ENCODE peak calls at places on chromosomes 11 and 22, in six cellular contexts. H, S, M, O, Q and P are unnamed samples.
A peak's percentile ranks its signal among the peaks of the same experiment; 100 is the strongest.

GRCh38 chr11:78109011-78109685 is 29.5 kb upstream of the NDUFC2 start:
- DNase-seq in S (no peak), O (no peak), H (no peak), M (no peak), Q (no peak), P (no peak)

GRCh38 chr11:44309483-44310197 is at the start of gene ALX4:
- DNase-seq in Q (no peak), S (peak; percentile 64), H (no peak), O (no peak), M (no peak), P (no peak)

GRCh38 chr11:47004595-47005033 is 68.1 kb downstream of the CSTPP1 start:
- DNase-seq in M (no peak), S (peak; percentile 81), Q (no peak), O (no peak), H (peak; percentile 96), P (no peak)

GRCh38 chr22:44266811-44267760 is 45.7 kb downstream of the SHISAL1 start:
- DNase-seq in H (no peak), Q (no peak), O (no peak), M (no peak), S (no peak), P (no peak)

GRCh38 chr11:61510178-61510979 is 1.8 kb downstream of the LRRC10B start:
- DNase-seq in M (no peak), H (no peak), Q (no peak), O (no peak), S (no peak), P (no peak)

GRCh38 chr22:36386351-36386899 is 1.3 kb downstream of the MYH9 start:
- DNase-seq in S (no peak), Q (peak; percentile 63), H (no peak), M (no peak), O (no peak), P (peak; percentile 60)

GRCh38 chr11:120209750-120210650 is 832 bp upstream of the OAF start:
- DNase-seq in H (no peak), S (no peak), Q (no peak), M (no peak), O (no peak), P (no peak)

GRCh38 chr22:46010951-46011626 is 34.1 kb upstream of the WNT7B start:
- DNase-seq in O (no peak), S (no peak), Q (no peak), M (no peak), H (peak; percentile 74), P (no peak)

GRCh38 chr11:126646701-126647209 is 291.3 kb downstream of the ST3GAL4 start:
- DNase-seq in M (no peak), O (no peak), S (no peak), H (no peak), Q (no peak), P (no peak)

GRCh38 chr11:103525069-103525468 is 415.8 kb downstream of the DYNC2H1 start:
- DNase-seq in H (no peak), O (no peak), S (no peak), Q (no peak), M (no peak), P (no peak)

GRCh38 chr11:83881428-83881827 is 595.3 kb upstream of the CCDC90B start:
- DNase-seq in Q (no peak), H (no peak), S (no peak), M (no peak), O (no peak), P (no peak)

GRCh38 chr11:537622-538430 is 499 bp downstream of the LRRC56 start:
- DNase-seq in Q (no peak), O (no peak), S (no peak), H (no peak), M (no peak), P (no peak)
- TF ChIP-seq POLR2A in Q (no peak), O (no peak), S (no peak), H (no peak), M (no peak), P (no peak)

GRCh38 chr11:67998150-67999045 is 5.5 kb downstream of the UNC93B1 start:
- DNase-seq in O (no peak), H (no peak), Q (no peak), M (no peak), S (no peak), P (no peak)
- TF ChIP-seq TAF1 in O (no peak), H (no peak), Q (no peak), M (no peak), S (no peak), P (no peak)

DNA sequence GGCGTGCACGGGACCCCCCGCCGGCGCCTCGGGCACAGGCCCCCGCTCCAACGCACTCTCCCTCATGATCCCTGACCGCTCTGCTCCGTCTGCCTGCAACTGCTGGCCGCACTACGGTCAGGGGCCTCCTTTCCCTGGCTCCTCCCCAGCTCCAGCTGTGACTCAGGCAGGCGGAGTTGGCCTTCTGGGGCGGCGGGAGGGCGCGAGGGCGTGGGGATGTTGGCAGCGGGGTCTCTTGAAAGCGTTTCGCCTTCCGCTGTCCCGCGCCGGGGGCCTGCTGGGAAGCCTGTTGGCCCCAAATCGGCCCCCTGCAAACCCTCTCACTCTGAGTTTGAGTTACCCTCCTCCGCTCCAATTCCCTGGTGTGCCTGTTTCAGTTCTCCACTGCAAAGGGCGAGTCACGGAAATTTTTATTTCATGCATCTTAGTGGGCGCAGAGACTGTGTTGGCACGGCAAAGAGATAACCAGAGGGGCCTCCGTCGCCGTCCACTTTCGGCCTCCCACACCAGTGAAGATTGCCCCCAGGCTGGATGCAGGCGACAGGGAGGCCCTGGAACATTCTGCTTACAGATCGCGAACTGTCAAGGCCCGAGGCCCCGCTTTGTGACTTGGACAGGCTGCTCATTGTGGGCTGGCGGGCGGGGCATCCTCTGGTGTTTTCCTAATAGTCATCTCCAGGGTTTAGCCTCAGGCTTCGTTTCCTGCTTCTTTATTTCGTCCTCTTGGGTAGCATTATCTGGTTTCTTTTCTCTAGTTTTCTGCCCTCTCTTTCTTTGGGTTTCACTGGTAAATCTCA is at the start of gene CAVIN3:
- DNase-seq in S (no peak), H (no peak), O (peak; percentile 13), Q (peak; percentile 43), M (no peak), P (peak; percentile 33)
- TF ChIP-seq POLR2A in S (no peak), H (no peak), O (no peak), Q (peak; percentile 40), M (peak; percentile 88), P (peak; percentile 23)

DNA sequence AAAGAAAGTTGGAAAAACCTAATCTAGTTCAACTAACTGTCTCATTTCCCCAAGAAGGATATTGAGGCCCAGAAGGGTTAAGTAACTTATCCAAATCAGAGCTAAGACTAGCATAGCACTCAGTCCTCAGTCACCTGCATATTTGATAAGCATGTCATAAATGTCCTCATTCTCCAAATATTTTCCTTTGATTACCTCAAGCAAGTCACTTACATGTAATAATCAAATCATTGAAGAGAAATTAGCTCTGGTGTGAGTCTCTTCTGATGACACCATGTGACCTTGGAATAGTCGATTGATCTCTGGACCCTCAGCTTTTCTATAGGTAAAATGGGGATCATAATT is 48.8 kb upstream of the PICALM start:
- DNase-seq in M (no peak), H (no peak), S (no peak), O (no peak), Q (no peak), P (no peak)
- TF ChIP-seq TAF1 in M (no peak), H (no peak), S (no peak), O (no peak), Q (no peak), P (no peak)

DNA sequence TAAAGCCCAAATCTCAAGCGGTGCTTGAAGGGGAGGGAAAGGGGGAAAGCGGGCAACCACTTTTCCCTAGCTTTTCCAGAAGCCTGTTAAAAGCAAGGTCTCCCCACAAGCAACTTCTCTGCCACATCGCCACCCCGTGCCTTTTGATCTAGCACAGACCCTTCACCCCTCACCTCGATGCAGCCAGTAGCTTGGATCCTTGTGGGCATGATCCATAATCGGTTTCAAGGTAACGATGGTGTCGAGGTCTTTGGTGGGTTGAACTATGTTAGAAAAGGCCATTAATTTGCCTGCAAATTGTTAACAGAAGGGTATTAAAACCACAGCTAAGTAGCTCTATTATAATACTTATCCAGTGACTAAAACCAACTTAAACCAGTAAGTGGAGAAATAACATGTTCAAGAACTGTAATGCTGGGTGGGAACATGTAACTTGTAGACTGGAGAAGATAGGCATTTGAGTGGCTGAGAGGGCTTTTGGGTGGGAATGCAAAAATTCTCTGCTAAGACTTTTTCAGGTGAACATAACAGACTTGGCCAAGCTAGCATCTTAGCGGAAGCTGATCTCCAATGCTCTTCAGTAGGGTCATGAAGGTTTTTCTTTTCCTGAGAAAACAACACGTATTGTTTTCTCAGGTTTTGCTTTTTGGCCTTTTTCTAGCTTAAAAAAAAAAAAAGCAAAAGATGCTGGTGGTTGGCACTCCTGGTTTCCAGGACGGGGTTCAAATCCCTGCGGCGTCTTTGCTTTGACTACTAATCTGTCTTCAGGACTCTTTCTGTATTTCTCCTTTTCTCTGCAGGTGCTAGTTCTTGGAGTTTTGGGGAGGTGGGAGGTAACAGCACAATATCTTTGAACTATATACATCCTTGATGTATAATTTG is 6.8 kb downstream of the MALAT1 start:
- DNase-seq in Q (no peak), S (no peak), M (no peak), H (no peak), O (no peak), P (no peak)
- TF ChIP-seq POLR2A in Q (peak; percentile 91), S (peak; percentile 80), M (peak; percentile 85), H (peak; percentile 77), O (peak; percentile 94), P (peak; percentile 82)

GRCh38 chr11:8728566-8728965 is 46.0 kb downstream of the RPL27A start:
- DNase-seq in M (no peak), O (no peak), S (peak; percentile 44), H (no peak), Q (no peak), P (no peak)
- TF ChIP-seq TAF1 in M (no peak), O (no peak), S (no peak), H (no peak), Q (no peak), P (no peak)

GRCh38 chr11:109241988-109242387 is 180.0 kb upstream of the C11orf87 start:
- DNase-seq in Q (no peak), H (no peak), S (no peak), O (no peak), M (no peak), P (no peak)
- TF ChIP-seq POLR2A in Q (no peak), H (no peak), S (no peak), O (no peak), M (no peak), P (no peak)

GRCh38 chr22:17898375-17898774 is 124.1 kb upstream of the BID start:
- DNase-seq in Q (no peak), M (no peak), S (no peak), H (no peak), O (no peak), P (no peak)

GRCh38 chr22:17906978-17907730 is 117.2 kb downstream of the MICAL3 start:
- DNase-seq in Q (no peak), M (no peak), S (no peak), O (no peak), H (no peak), P (no peak)

GRCh38 chr22:17903564-17904295 is 120.6 kb downstream of the MICAL3 start:
- DNase-seq in Q (no peak), H (no peak), O (no peak), M (no peak), S (no peak), P (no peak)

GRCh38 chr22:17905445-17905844 is 118.9 kb downstream of the MICAL3 start:
- DNase-seq in S (no peak), Q (no peak), O (no peak), M (no peak), H (no peak), P (no peak)

DNA sequence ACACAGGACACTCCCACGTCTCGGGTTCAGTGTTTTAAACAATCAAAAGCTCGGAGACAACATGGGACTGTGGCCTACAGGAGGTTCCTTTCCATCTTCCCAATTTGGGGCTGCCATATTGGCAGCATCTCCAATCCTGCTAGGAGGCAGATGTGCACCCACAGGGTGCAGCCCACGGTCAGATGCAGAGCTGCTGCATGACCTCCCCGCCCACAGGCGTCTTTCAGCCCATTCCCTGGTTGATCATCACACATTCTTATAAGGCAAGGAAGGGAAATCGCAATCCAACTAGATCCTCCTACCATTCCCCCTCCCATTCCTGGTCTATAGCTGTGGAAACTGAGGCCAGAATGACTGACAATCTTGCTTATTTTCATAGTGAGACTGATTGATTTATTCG is 121.4 kb downstream of the MICAL3 start:
- DNase-seq in M (no peak), O (no peak), H (no peak), S (no peak), Q (no peak), P (no peak)
- TF ChIP-seq TAF1 in M (no peak), O (no peak), H (no peak), S (no peak), Q (no peak), P (no peak)